ENCODE peak calls at places on chromosomes 16 and 17, in four cellular contexts. X is GDM1, N is A549, L is brain microvascular endothelial cell. V is an unnamed sample.

GRCh38 chr16:57802635-57803412 is 533 bp upstream of the KIFC3 start:
- DNase-seq in X (no peak), N (no peak), L (no peak), V (no peak)

GRCh38 chr17:13634001-13634400 is 32.3 kb upstream of the HS3ST3A1 start:
- DNase-seq in X (no peak), N (no peak), L (no peak), V (no peak)

GRCh38 chr17:80432961-80433550 is 18.1 kb downstream of the ENDOV start:
- DNase-seq in X (no peak), N (no peak), L (no peak), V (no peak)

GRCh38 chr17:64635647-64636305 is 26.3 kb downstream of the SMURF2 start:
- DNase-seq in X (no peak), N (no peak), L (no peak), V (no peak)

GRCh38 chr17:17560167-17560566 is 31.3 kb downstream of the PEMT start:
- DNase-seq in X (no peak), N (no peak), L (no peak), V (no peak)

GRCh38 chr17:28738680-28739384 is 5.0 kb upstream of the TRAF4 start:
- DNase-seq in X (no peak), N (no peak), L (no peak), V (no peak)

GRCh38 chr17:64529221-64529620 is 22.4 kb downstream of the CEP95 start:
- DNase-seq in X (no peak), N (no peak), L (no peak), V (no peak)

GRCh38 chr16:10210979-10211378 is 28.8 kb upstream of the GRIN2A start:
- DNase-seq in X (no peak), N (no peak), L (no peak), V (no peak)

GRCh38 chr17:39671651-39672521 is 3.6 kb downstream of the PNMT start:
- DNase-seq in X (no peak), N (peak; percentile 82), L (peak; percentile 28), V (peak; percentile 72)

GRCh38 chr17:82351254-82351712 is 7.8 kb upstream of the TEX19 start:
- DNase-seq in X (no peak), N (no peak), L (no peak), V (no peak)

GRCh38 chr16:48556913-48557351 is 53.0 kb downstream of the N4BP1 start:
- DNase-seq in X (no peak), N (no peak), L (peak; percentile 59), V (no peak)

GRCh38 chr17:68775338-68775737 is 174.2 kb upstream of the FAM20A start:
- DNase-seq in X (no peak), N (no peak), L (no peak), V (no peak)

GRCh38 chr17:1920948-1921351 is 91.1 kb downstream of the RPA1 start:
- DNase-seq in X (no peak), N (no peak), L (no peak), V (no peak)

GRCh38 chr17:57868007-57868774 is 18.3 kb upstream of the MRPS23 start:
- DNase-seq in X (peak; percentile 94), N (peak; percentile 97), L (peak; percentile 28), V (peak; percentile 98)

GRCh38 chr16:55035037-55035436 is 104.4 kb downstream of the IRX5 start:
- DNase-seq in X (no peak), N (peak; percentile 39), L (peak; percentile 11), V (no peak)

GRCh38 chr16:55349867-55350266 is 25.9 kb downstream of the IRX6 start:
- DNase-seq in X (no peak), N (no peak), L (no peak), V (no peak)

GRCh38 chr16:28098959-28099945 is 35.7 kb upstream of the GSG1L start:
- DNase-seq in X (no peak), N (no peak), L (no peak), V (no peak)

GRCh38 chr17:29041091-29041490 is 1.9 kb upstream of the PIPOX start:
- DNase-seq in X (no peak), N (no peak), L (no peak), V (no peak)

GRCh38 chr16:86066755-86067154 is 167.8 kb downstream of the IRF8 start:
- DNase-seq in X (no peak), N (no peak), L (no peak), V (no peak)

GRCh38 chr16:72198641-72199250 is 26.8 kb upstream of the PMFBP1 start:
- DNase-seq in X (no peak), N (no peak), L (no peak), V (no peak)

GRCh38 chr16:65500007-65500406 is 378.1 kb upstream of the CDH11 start:
- DNase-seq in X (no peak), N (no peak), L (no peak), V (no peak)

GRCh38 chr17:2592974-2593845 is at the start of gene PAFAH1B1:
- DNase-seq in X (peak; percentile 95), N (peak; percentile 92), L (peak; percentile 69), V (peak; percentile 94)

GRCh38 chr16:17101646-17102045 is 369.1 kb downstream of the XYLT1 start:
- DNase-seq in X (no peak), N (no peak), L (no peak), V (no peak)